ENCODE peak calls at places on chromosomes 5 and 9, in six cellular contexts. One of them, this sample, is unnamed.

GRCh38 chr9:112012026-112012902 is 115.7 kb downstream of the UGCG start:
- DNase-seq in SK-N-SH: no peak
- DNase-seq in K562: no peak
- DNase-seq in H1: no peak
- DNase-seq in GM12878: peak
- DNase-seq in HepG2: peak
- DNase-seq in this sample: peak

GRCh38 chr5:43514471-43514815 is 505 bp downstream of the C5orf34 start:
- DNase-seq in SK-N-SH: peak
- DNase-seq in K562: peak
- DNase-seq in H1: no peak
- DNase-seq in GM12878: no peak
- DNase-seq in HepG2: peak
- DNase-seq in this sample: no peak

GRCh38 chr9:92723299-92723625 is 41.4 kb downstream of the BICD2 start:
- DNase-seq in SK-N-SH: no peak
- DNase-seq in K562: no peak
- DNase-seq in H1: no peak
- DNase-seq in GM12878: no peak
- DNase-seq in HepG2: no peak
- DNase-seq in this sample: no peak

GRCh38 chr9:133368249-133368881 is 7.5 kb downstream of the SURF4 start:
- DNase-seq in SK-N-SH: peak
- DNase-seq in K562: no peak
- DNase-seq in H1: no peak
- DNase-seq in GM12878: no peak
- DNase-seq in HepG2: no peak
- DNase-seq in this sample: no peak

GRCh38 chr5:173310861-173311515 is 17.2 kb downstream of the STC2 start:
- DNase-seq in SK-N-SH: no peak
- DNase-seq in K562: no peak
- DNase-seq in H1: no peak
- DNase-seq in GM12878: no peak
- DNase-seq in HepG2: no peak
- DNase-seq in this sample: no peak

GRCh38 chr5:139863855-139864558 is 68.4 kb downstream of the PSD2 start:
- DNase-seq in SK-N-SH: peak
- DNase-seq in K562: peak
- DNase-seq in H1: no peak
- DNase-seq in GM12878: no peak
- DNase-seq in HepG2: peak
- DNase-seq in this sample: no peak

GRCh38 chr9:126533911-126534300 is 79.8 kb upstream of the LMX1B start:
- DNase-seq in SK-N-SH: no peak
- DNase-seq in K562: no peak
- DNase-seq in H1: no peak
- DNase-seq in GM12878: no peak
- DNase-seq in HepG2: no peak
- DNase-seq in this sample: no peak

GRCh38 chr5:140111859-140112551 is 1.9 kb upstream of the PURA start:
- DNase-seq in SK-N-SH: no peak
- DNase-seq in K562: no peak
- DNase-seq in H1: no peak
- DNase-seq in GM12878: no peak
- DNase-seq in HepG2: no peak
- DNase-seq in this sample: no peak

GRCh38 chr5:39518516-39518915 is 93.7 kb upstream of the DAB2 start:
- DNase-seq in SK-N-SH: no peak
- DNase-seq in K562: no peak
- DNase-seq in H1: no peak
- DNase-seq in GM12878: no peak
- DNase-seq in HepG2: no peak
- DNase-seq in this sample: no peak

GRCh38 chr5:31086839-31087415 is 106.6 kb upstream of the CDH6 start:
- DNase-seq in SK-N-SH: no peak
- DNase-seq in K562: no peak
- DNase-seq in H1: no peak
- DNase-seq in GM12878: no peak
- DNase-seq in HepG2: no peak
- DNase-seq in this sample: no peak

GRCh38 chr5:101102506-101102905 is 199.4 kb upstream of the ST8SIA4 start:
- DNase-seq in SK-N-SH: no peak
- DNase-seq in K562: no peak
- DNase-seq in H1: no peak
- DNase-seq in GM12878: no peak
- DNase-seq in HepG2: peak
- DNase-seq in this sample: peak

GRCh38 chr9:95027914-95028854 is 289.3 kb downstream of the FANCC start:
- DNase-seq in SK-N-SH: no peak
- DNase-seq in K562: no peak
- DNase-seq in H1: no peak
- DNase-seq in GM12878: no peak
- DNase-seq in HepG2: peak
- DNase-seq in this sample: no peak

GRCh38 chr5:171639966-171640365 is 145.7 kb upstream of the SMIM23 start:
- DNase-seq in SK-N-SH: no peak
- DNase-seq in K562: no peak
- DNase-seq in H1: no peak
- DNase-seq in GM12878: no peak
- DNase-seq in HepG2: no peak
- DNase-seq in this sample: no peak

GRCh38 chr9:73219985-73220626 is 68.4 kb downstream of the ANXA1 start:
- DNase-seq in SK-N-SH: no peak
- DNase-seq in K562: no peak
- DNase-seq in H1: no peak
- DNase-seq in GM12878: peak
- DNase-seq in HepG2: no peak
- DNase-seq in this sample: no peak

GRCh38 chr5:16903480-16904300 is 32.4 kb downstream of the MYO10 start:
- DNase-seq in SK-N-SH: no peak
- DNase-seq in K562: no peak
- DNase-seq in H1: no peak
- DNase-seq in GM12878: no peak
- DNase-seq in HepG2: no peak
- DNase-seq in this sample: no peak

GRCh38 chr9:113375057-113376023 is 1.4 kb downstream of the HDHD3 start:
- DNase-seq in SK-N-SH: no peak
- DNase-seq in K562: no peak
- DNase-seq in H1: no peak
- DNase-seq in GM12878: no peak
- DNase-seq in HepG2: no peak
- DNase-seq in this sample: no peak

GRCh38 chr5:72383280-72384205 is 63.4 kb downstream of the PTCD2 start:
- DNase-seq in SK-N-SH: no peak
- DNase-seq in K562: no peak
- DNase-seq in H1: no peak
- DNase-seq in GM12878: no peak
- DNase-seq in HepG2: no peak
- DNase-seq in this sample: no peak

GRCh38 chr9:120830151-120830550 is 12.6 kb downstream of the PSMD5 start:
- DNase-seq in SK-N-SH: no peak
- DNase-seq in K562: no peak
- DNase-seq in H1: no peak
- DNase-seq in GM12878: no peak
- DNase-seq in HepG2: no peak
- DNase-seq in this sample: no peak

GRCh38 chr9:91659529-91660294 is 236.1 kb upstream of the NFIL3 start:
- DNase-seq in SK-N-SH: peak
- DNase-seq in K562: peak
- DNase-seq in H1: no peak
- DNase-seq in GM12878: no peak
- DNase-seq in HepG2: no peak
- DNase-seq in this sample: peak

GRCh38 chr9:109098221-109098959 is 21.4 kb downstream of the TMEM245 start:
- DNase-seq in SK-N-SH: peak
- DNase-seq in K562: peak
- DNase-seq in H1: no peak
- DNase-seq in GM12878: no peak
- DNase-seq in HepG2: peak
- DNase-seq in this sample: no peak

GRCh38 chr9:121447341-121447834 is 52.3 kb downstream of the GGTA1 start:
- DNase-seq in SK-N-SH: no peak
- DNase-seq in K562: no peak
- DNase-seq in H1: no peak
- DNase-seq in GM12878: no peak
- DNase-seq in HepG2: no peak
- DNase-seq in this sample: no peak

GRCh38 chr5:143309661-143310431 is 93.6 kb downstream of the NR3C1 start:
- DNase-seq in SK-N-SH: no peak
- DNase-seq in K562: no peak
- DNase-seq in H1: no peak
- DNase-seq in GM12878: no peak
- DNase-seq in HepG2: no peak
- DNase-seq in this sample: no peak

GRCh38 chr5:131218392-131218791 is 45.5 kb upstream of the CDC42SE2 start:
- DNase-seq in SK-N-SH: no peak
- DNase-seq in K562: no peak
- DNase-seq in H1: no peak
- DNase-seq in GM12878: no peak
- DNase-seq in HepG2: no peak
- DNase-seq in this sample: no peak

GRCh38 chr5:160970605-160971191 is 118.7 kb upstream of the ATP10B start:
- DNase-seq in SK-N-SH: no peak
- DNase-seq in K562: no peak
- DNase-seq in H1: no peak
- DNase-seq in GM12878: no peak
- DNase-seq in HepG2: no peak
- DNase-seq in this sample: no peak

GRCh38 chr5:10596886-10597451 is 33.1 kb downstream of the ANKRD33B start:
- DNase-seq in SK-N-SH: no peak
- DNase-seq in K562: no peak
- DNase-seq in H1: no peak
- DNase-seq in GM12878: no peak
- DNase-seq in HepG2: no peak
- DNase-seq in this sample: no peak

DNA sequence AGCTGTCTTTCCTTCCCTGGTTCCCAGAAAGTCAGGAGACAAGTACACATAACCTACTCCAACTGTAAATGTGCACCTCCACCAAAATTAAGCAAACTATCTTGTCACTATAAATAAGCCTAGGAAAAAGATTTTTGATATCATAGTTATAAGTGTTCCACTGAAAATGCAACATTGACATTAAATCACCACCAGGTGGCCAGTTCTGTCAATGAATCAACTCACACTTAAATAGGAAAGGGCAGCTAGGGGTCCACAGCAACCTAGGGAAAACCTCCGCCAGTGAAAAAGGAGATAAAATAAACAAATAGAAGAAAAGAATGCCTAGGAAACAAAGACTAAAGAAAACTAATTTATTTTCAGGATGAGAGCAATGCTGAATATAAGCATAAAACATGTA is 243.0 kb upstream of the PTPRD start:
- DNase-seq in SK-N-SH: no peak
- DNase-seq in K562: no peak
- DNase-seq in H1: no peak
- DNase-seq in GM12878: no peak
- DNase-seq in HepG2: no peak
- DNase-seq in this sample: no peak
- TF ChIP-seq YY1 in SK-N-SH: no peak
- TF ChIP-seq YY1 in K562: no peak
- TF ChIP-seq YY1 in H1: no peak
- TF ChIP-seq YY1 in GM12878: no peak
- TF ChIP-seq YY1 in HepG2: no peak
- TF ChIP-seq YY1 in this sample: no peak

DNA sequence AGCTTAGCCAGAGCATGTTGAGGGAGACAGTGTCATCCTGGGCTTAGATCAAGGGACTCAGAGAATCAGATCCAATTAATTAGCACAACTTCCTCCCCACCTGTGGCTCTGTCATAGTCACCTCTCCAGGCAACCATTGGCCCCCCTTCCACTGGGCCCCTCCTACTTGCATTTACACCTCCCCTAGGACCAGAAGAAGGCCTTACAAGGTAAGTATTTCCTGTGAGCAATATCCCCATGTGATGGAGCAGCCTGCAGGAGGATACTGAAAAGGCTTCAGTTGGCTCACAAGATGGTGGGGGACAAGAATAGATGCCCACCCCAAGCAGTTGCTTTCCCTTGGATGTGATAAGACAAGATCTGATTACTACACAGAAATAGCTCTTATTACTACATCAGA is 95.2 kb upstream of the PCSK1 start:
- DNase-seq in SK-N-SH: no peak
- DNase-seq in K562: no peak
- DNase-seq in H1: no peak
- DNase-seq in GM12878: no peak
- DNase-seq in HepG2: no peak
- DNase-seq in this sample: no peak
- H3K4me2 ChIP-seq in SK-N-SH: no peak
- H3K4me2 ChIP-seq in K562: no peak
- H3K4me2 ChIP-seq in H1: no peak
- H3K4me2 ChIP-seq in GM12878: no peak
- H3K4me2 ChIP-seq in HepG2: no peak
- H3K4me2 ChIP-seq in this sample: no peak

DNA sequence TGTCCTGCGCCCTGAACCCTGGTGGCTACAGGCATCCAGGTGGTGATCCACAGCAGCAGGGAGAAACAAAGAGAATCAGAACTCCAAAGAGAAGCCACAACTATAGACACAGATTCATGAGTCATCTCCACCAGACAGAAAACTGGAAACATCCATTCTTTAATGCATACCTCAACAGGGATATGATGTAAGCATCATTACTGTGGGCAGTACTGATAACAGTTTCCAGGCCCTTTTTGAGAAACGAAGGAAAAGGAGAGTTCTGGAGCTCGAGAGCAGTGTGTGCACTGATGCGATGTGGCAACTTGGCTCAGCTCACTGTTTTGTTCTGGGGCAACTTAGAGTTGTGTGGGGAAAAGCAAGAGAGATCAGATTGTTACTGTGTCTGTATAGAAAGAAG is 215.5 kb upstream of the ADAMTS16 start:
- DNase-seq in SK-N-SH: no peak
- DNase-seq in K562: no peak
- DNase-seq in H1: no peak
- DNase-seq in GM12878: no peak
- DNase-seq in HepG2: no peak
- DNase-seq in this sample: no peak
- TF ChIP-seq YY1 in SK-N-SH: no peak
- TF ChIP-seq YY1 in K562: no peak
- TF ChIP-seq YY1 in H1: no peak
- TF ChIP-seq YY1 in GM12878: no peak
- TF ChIP-seq YY1 in HepG2: no peak
- TF ChIP-seq YY1 in this sample: no peak

GRCh38 chr5:178467261-178468195 is 122.7 kb downstream of the COL23A1 start:
- DNase-seq in SK-N-SH: no peak
- DNase-seq in K562: no peak
- DNase-seq in H1: no peak
- DNase-seq in GM12878: no peak
- DNase-seq in HepG2: no peak
- DNase-seq in this sample: no peak

GRCh38 chr5:178468196-178468685 is 122.0 kb downstream of the COL23A1 start:
- DNase-seq in SK-N-SH: no peak
- DNase-seq in K562: no peak
- DNase-seq in H1: no peak
- DNase-seq in GM12878: no peak
- DNase-seq in HepG2: no peak
- DNase-seq in this sample: no peak

GRCh38 chr5:178469975-178470692 is 120.1 kb downstream of the COL23A1 start:
- DNase-seq in SK-N-SH: peak
- DNase-seq in K562: no peak
- DNase-seq in H1: no peak
- DNase-seq in GM12878: no peak
- DNase-seq in HepG2: no peak
- DNase-seq in this sample: no peak

GRCh38 chr5:178470693-178471025 is 119.5 kb downstream of the COL23A1 start:
- DNase-seq in SK-N-SH: no peak
- DNase-seq in K562: no peak
- DNase-seq in H1: no peak
- DNase-seq in GM12878: no peak
- DNase-seq in HepG2: no peak
- DNase-seq in this sample: no peak

GRCh38 chr5:178469011-178469974 is 120.9 kb downstream of the COL23A1 start:
- DNase-seq in SK-N-SH: peak
- DNase-seq in K562: no peak
- DNase-seq in H1: no peak
- DNase-seq in GM12878: no peak
- DNase-seq in HepG2: no peak
- DNase-seq in this sample: no peak
- H3K4me2 ChIP-seq in SK-N-SH: no peak
- H3K4me2 ChIP-seq in K562: no peak
- H3K4me2 ChIP-seq in H1: no peak
- H3K4me2 ChIP-seq in GM12878: no peak
- H3K4me2 ChIP-seq in HepG2: no peak
- H3K4me2 ChIP-seq in this sample: no peak